ENCODE peak calls at places on chromosomes 2 and 18, in ten cellular contexts. C, E, W, A, Q, I, R, U, N and J are unnamed samples.

GRCh38 chr2:43132523-43133301 is 93.7 kb downstream of the ZFP36L2 start:
- DNase-seq in E (peak; percentile 75), R (no peak), Q (no peak), W (no peak), N (no peak), A (no peak), I (no peak), C (no peak), U (peak; percentile 52), J (no peak)

GRCh38 chr2:25349397-25349796 is 7.7 kb upstream of the DNMT3A start:
- DNase-seq in R (no peak), I (no peak), Q (peak; percentile 63), N (no peak), U (no peak), A (peak; percentile 14), C (peak; percentile 70), E (no peak), W (no peak), J (no peak)

GRCh38 chr2:23720705-23721453 is 206.0 kb downstream of the ATAD2B start:
- DNase-seq in C (no peak), E (no peak), R (no peak), N (no peak), I (no peak), W (no peak), Q (no peak), U (no peak), A (no peak), J (no peak)

GRCh38 chr2:174080672-174081121 is 115.5 kb upstream of the SP3 start:
- DNase-seq in Q (no peak), N (no peak), R (no peak), W (no peak), E (no peak), C (no peak), I (no peak), A (no peak), U (no peak), J (no peak)

GRCh38 chr18:51561821-51562220 is 364.3 kb upstream of the MEX3C start:
- DNase-seq in E (no peak), N (no peak), W (no peak), R (no peak), A (no peak), U (no peak), I (no peak), Q (no peak), C (no peak), J (no peak)

GRCh38 chr2:238331916-238332315 is 11.6 kb downstream of the TRAF3IP1 start:
- DNase-seq in E (no peak), U (no peak), C (no peak), N (no peak), W (no peak), Q (no peak), R (no peak), I (no peak), A (no peak), J (no peak)

GRCh38 chr2:185012643-185013042 is 414.3 kb downstream of the ZNF804A start:
- DNase-seq in N (no peak), E (peak; percentile 5), R (peak; percentile 18), C (no peak), W (no peak), A (no peak), U (no peak), I (no peak), Q (peak; percentile 34), J (no peak)

GRCh38 chr2:38245114-38245641 is 131.9 kb downstream of the ATL2 start:
- DNase-seq in N (no peak), I (no peak), A (no peak), W (no peak), E (peak; percentile 4), R (no peak), C (no peak), U (no peak), Q (peak; percentile 9), J (no peak)

GRCh38 chr18:9808530-9809241 is 77.1 kb upstream of the TXNDC2 start:
- DNase-seq in W (no peak), N (peak; percentile 13), I (no peak), Q (peak; percentile 21), R (no peak), C (no peak), E (no peak), U (no peak), A (no peak), J (no peak)

GRCh38 chr18:64183674-64184073 is 34.8 kb upstream of the LINC00305 start:
- DNase-seq in R (no peak), W (no peak), I (no peak), C (no peak), A (no peak), U (no peak), Q (no peak), N (no peak), E (no peak), J (no peak)
- H3K4me3 ChIP-seq in R (no peak overlapping the region), W (no peak overlapping the region), I (no peak overlapping the region), C (no peak overlapping the region), A (no peak overlapping the region), U (no peak overlapping the region), Q (no peak overlapping the region), N (no peak overlapping the region), E (no peak overlapping the region), J (no peak overlapping the region)

DNA sequence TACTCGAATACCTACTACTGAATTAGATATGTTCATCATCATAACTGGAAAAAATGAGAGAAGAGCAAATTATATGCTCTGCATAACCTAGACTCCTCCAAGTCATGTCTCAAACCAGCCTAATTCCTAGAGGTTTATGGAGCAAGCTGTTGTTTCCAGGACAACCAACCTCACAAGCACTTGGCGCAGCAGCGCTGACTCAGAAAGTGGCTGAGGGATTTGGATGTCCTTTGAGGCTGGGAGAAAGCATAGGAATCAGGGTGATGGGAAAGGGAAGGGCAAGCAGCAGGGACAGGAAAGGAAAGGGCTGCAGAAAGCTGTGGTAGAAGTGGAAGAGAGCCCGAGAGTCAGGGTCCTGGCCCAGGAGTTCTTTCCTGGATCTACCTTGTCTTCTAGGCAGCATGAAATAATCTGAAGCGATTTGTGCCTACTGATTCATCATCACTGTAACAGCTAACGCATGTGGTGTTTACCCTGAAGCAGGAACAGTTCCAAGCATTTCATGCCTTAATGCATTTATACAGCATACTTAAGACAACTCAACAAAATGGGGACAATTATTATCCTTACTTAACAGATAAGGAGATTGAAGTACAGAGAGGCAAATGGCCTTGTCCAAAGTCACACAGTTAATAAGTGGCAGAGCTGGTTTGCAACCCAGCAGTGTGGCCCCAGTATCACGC is 3.7 kb downstream of the PLEK start:
- DNase-seq in I (peak; percentile 75), A (no peak), C (peak; percentile 45), E (peak; percentile 20), Q (peak; percentile 75), W (no peak), R (no peak), U (no peak), N (no peak), J (peak; percentile 28)
- H3K4me3 ChIP-seq in I (no peak overlapping the region), A (no peak overlapping the region), C (no peak overlapping the region), E (no peak overlapping the region), Q (no peak overlapping the region), W (no peak overlapping the region), R (no peak overlapping the region), U (no peak overlapping the region), N (no peak overlapping the region), J (no peak overlapping the region)

GRCh38 chr2:136420346-136420745 is 302.4 kb upstream of the CXCR4 start:
- DNase-seq in N (no peak), W (no peak), R (no peak), I (no peak), U (no peak), A (no peak), C (no peak), Q (no peak), E (no peak), J (no peak)

GRCh38 chr2:136423516-136423996 is 305.6 kb upstream of the CXCR4 start:
- DNase-seq in N (peak; percentile 58), C (peak; percentile 7), W (peak; percentile 21), U (peak; percentile 81), A (peak; percentile 85), E (peak; percentile 94), I (peak; percentile 91), R (peak; percentile 55), Q (peak; percentile 54), J (no peak)

GRCh38 chr2:136422512-136422911 is 304.6 kb upstream of the CXCR4 start:
- DNase-seq in N (peak; percentile 29), W (no peak), Q (no peak), U (no peak), E (no peak), I (no peak), A (no peak), C (no peak), R (no peak), J (no peak)

GRCh38 chr2:136424112-136424511 is 306.2 kb upstream of the CXCR4 start:
- DNase-seq in Q (no peak), R (no peak), C (no peak), E (peak; percentile 14), N (no peak), A (no peak), U (no peak), I (no peak), W (no peak), J (no peak)
- H3K4me3 ChIP-seq in Q (no peak overlapping the region), R (no peak overlapping the region), C (no peak overlapping the region), E (peak overlapping the region; percentile 65), N (no peak overlapping the region), A (no peak overlapping the region), U (peak overlapping the region; percentile 65), I (no peak overlapping the region), W (no peak overlapping the region), J (no peak overlapping the region)

DNA sequence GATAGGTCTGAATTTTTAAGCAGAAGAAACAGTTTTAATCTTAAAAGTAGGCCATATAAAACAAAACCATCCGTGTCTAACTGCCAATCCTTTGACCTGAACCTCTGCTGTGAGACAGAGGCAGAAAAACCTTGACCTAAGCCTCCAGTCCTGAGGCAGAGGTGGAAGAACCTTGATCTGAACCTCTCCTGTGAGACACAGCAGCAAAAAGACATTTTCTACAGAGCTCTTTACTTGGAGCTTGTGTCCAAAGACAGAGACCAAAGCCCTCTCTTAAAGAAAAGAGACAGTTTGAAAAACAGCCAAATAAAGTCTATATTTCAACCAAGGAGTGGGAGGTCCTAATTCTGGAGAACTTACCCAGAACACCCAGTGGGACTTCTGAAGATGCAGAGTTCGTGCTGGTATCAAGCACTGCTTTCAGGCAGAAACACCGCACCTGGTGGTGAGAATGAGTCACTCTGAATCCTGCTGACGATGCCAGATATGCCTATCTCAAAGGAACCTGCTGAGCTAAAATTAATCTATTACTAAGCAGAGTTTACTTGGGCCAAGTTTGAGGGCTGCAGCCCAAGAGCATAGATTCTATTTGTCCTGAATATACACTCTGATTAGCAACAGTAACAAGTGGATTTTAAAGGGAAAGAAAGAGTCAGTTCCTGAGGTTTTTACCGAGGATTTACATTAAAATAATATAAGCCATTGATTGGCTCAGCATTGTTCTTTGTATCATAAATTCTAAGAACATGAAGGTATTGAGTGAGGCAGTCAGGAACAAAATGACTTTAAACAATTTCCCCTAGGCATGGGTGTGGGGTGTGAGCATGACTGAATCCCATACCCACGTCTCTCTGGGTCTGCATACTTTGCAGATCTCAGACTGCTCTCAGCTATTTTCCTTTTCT is 806.4 kb downstream of the TRIB2 start:
- DNase-seq in Q (no peak), E (no peak), C (no peak), R (no peak), W (no peak), A (no peak), I (no peak), U (no peak), N (no peak), J (no peak)
- H3K4me3 ChIP-seq in Q (no peak overlapping the region), E (no peak overlapping the region), C (no peak overlapping the region), R (no peak overlapping the region), W (no peak overlapping the region), A (no peak overlapping the region), I (no peak overlapping the region), U (no peak overlapping the region), N (no peak overlapping the region), J (no peak overlapping the region)

DNA sequence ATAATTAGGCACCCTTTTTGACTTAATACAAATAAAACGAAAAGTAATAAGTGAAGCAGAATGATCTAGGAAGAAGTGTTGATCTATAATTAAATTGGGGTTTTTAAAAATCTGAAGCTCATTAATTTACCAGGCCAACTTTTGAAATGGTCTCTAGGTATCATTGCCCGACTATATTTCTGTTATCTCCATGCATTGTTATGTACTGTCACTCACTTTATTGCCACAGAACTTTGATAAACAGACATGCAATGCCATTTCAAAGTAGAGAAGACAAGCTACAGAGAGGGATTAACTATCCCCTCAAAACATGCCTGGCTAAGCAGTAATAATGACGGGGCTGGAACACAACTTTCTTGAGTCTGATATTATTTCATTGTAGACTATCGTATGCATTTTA is 147.6 kb upstream of the ITGA4 start:
- DNase-seq in A (no peak), W (no peak), I (no peak), N (no peak), E (peak; percentile 30), U (no peak), Q (no peak), C (no peak), R (no peak), J (no peak)
- H3K4me3 ChIP-seq in A (no peak overlapping the region), W (no peak overlapping the region), I (no peak overlapping the region), N (no peak overlapping the region), E (peak overlapping the region; percentile 61), U (peak overlapping the region; percentile 33), Q (no peak overlapping the region), C (no peak overlapping the region), R (no peak overlapping the region), J (no peak overlapping the region)